ENCODE peak calls at places on chromosomes 11 and 22, in five cellular contexts. I, Y, J, Z and T are unnamed samples.

GRCh38 chr11:33722579-33723234 is 13.5 kb downstream of the CD59 start:
- DNase-seq in I (peak), Y (no peak), J (no peak), Z (no peak), T (no peak)

GRCh38 chr11:36367806-36368680 is 72.0 kb downstream of the PRR5L start:
- DNase-seq in I (no peak), Y (no peak), J (no peak), Z (no peak), T (no peak)

GRCh38 chr22:33492210-33492651 is 428.0 kb downstream of the LARGE1 start:
- DNase-seq in I (no peak), Y (no peak), J (peak), Z (no peak), T (peak)

GRCh38 chr22:28316014-28316413 is 363.6 kb downstream of the TTC28 start:
- DNase-seq in I (no peak), Y (peak), J (no peak), Z (no peak), T (no peak)

GRCh38 chr11:101715281-101715680 is 131.5 kb upstream of the TRPC6 start:
- DNase-seq in I (no peak), Y (no peak), J (no peak), Z (no peak), T (no peak)

GRCh38 chr11:11895672-11896071 is 53.9 kb downstream of the USP47 start:
- DNase-seq in I (no peak), Y (no peak), J (no peak), Z (no peak), T (no peak)

GRCh38 chr11:122146475-122146874 is 30.5 kb upstream of the BLID start:
- DNase-seq in I (no peak), Y (no peak), J (no peak), Z (no peak), T (no peak)

GRCh38 chr11:68146704-68147474 is 25.7 kb upstream of the CHKA start:
- DNase-seq in I (no peak), Y (peak), J (peak), Z (no peak), T (no peak)

GRCh38 chr22:42074153-42074750 is at the start of gene PHETA2:
- DNase-seq in I (peak), Y (peak), J (peak), Z (no peak), T (peak)

GRCh38 chr11:77075425-77075905 is 8.7 kb downstream of the CAPN5 start:
- DNase-seq in I (no peak), Y (no peak), J (no peak), Z (no peak), T (no peak)

GRCh38 chr11:34238533-34238932 is 119.3 kb downstream of the ABTB2 start:
- DNase-seq in I (no peak), Y (no peak), J (no peak), Z (no peak), T (no peak)

GRCh38 chr11:86069408-86070086 is 663 bp upstream of the PICALM start:
- DNase-seq in I (no peak), Y (peak), J (peak), Z (no peak), T (peak)

GRCh38 chr22:36299911-36300310 is 47.0 kb downstream of the APOL1 start:
- DNase-seq in I (no peak), Y (no peak), J (no peak), Z (no peak), T (no peak)

GRCh38 chr11:763073-763463 is 14.2 kb downstream of the GATD1 start:
- DNase-seq in I (no peak), Y (peak), J (peak), Z (no peak), T (no peak)

GRCh38 chr22:46349238-46349637 is 13.7 kb downstream of the TRMU start:
- DNase-seq in I (no peak), Y (no peak), J (no peak), Z (peak), T (no peak)

GRCh38 chr11:134599180-134599810 is 187.3 kb upstream of the B3GAT1 start:
- DNase-seq in I (no peak), Y (no peak), J (no peak), Z (no peak), T (no peak)

GRCh38 chr22:37804886-37805857 is 2.6 kb upstream of the GCAT start:
- DNase-seq in I (peak), Y (peak), J (peak), Z (no peak), T (peak)

GRCh38 chr11:43933608-43934358 is 8.7 kb upstream of the C11orf96 start:
- DNase-seq in I (no peak), Y (no peak), J (no peak), Z (no peak), T (no peak)

GRCh38 chr11:3855808-3856491 is 486 bp downstream of the STIM1 start:
- DNase-seq in I (no peak), Y (peak), J (no peak), Z (no peak), T (peak)

GRCh38 chr11:77604281-77604680 is 14.5 kb downstream of the AQP11 start:
- DNase-seq in I (no peak), Y (no peak), J (no peak), Z (no peak), T (no peak)